ENCODE peak calls at places on chromosomes 2 and 18, in five cellular contexts. V, N, Y, C and R are unnamed samples.

GRCh38 chr2:143390185-143390584 is 261.0 kb downstream of the ARHGAP15 start:
- DNase-seq in Y (no peak), V (no peak), N (no peak), C (no peak), R (no peak)

GRCh38 chr2:213175673-213176247 is 24.3 kb upstream of the IKZF2 start:
- DNase-seq in V (no peak), C (no peak), Y (no peak), N (no peak), R (no peak)

GRCh38 chr2:127016329-127016728 is 90.6 kb downstream of the BIN1 start:
- DNase-seq in Y (no peak), V (no peak), C (no peak), N (no peak), R (no peak)

GRCh38 chr2:79292231-79292785 is 132.8 kb upstream of the REG3A start:
- DNase-seq in C (no peak), V (no peak), N (no peak), Y (no peak), R (no peak)

GRCh38 chr2:25305809-25306208 is 35.9 kb downstream of the DNMT3A start:
- DNase-seq in Y (no peak), V (no peak), C (no peak), N (no peak), R (no peak)

GRCh38 chr18:12839526-12840196 is 44.4 kb downstream of the PTPN2 start:
- DNase-seq in V (no peak), C (no peak), N (no peak), Y (no peak), R (no peak)

GRCh38 chr2:53945538-53945937 is 25.3 kb downstream of the PSME4 start:
- DNase-seq in Y (no peak), C (no peak), V (no peak), N (no peak), R (no peak)

GRCh38 chr2:63729831-63730230 is 111.9 kb upstream of the UGP2 start:
- DNase-seq in Y (no peak), N (no peak), V (no peak), C (no peak), R (no peak)

GRCh38 chr2:19711470-19712372 is 190.1 kb downstream of the TTC32 start:
- DNase-seq in C (peak; percentile 75), V (no peak), N (no peak), Y (peak; percentile 57), R (no peak)

GRCh38 chr18:3966246-3966984 is 488.7 kb downstream of the DLGAP1 start:
- DNase-seq in V (no peak), N (no peak), C (no peak), Y (no peak), R (no peak)

GRCh38 chr2:16437189-16437588 is 228.4 kb downstream of the CYRIA start:
- DNase-seq in N (no peak), Y (no peak), C (no peak), V (no peak), R (no peak)

GRCh38 chr2:65056990-65057375 is 767 bp downstream of the CEP68 start:
- DNase-seq in C (no peak), Y (no peak), V (no peak), N (no peak), R (no peak)

GRCh38 chr2:240211598-240212424 is 71.4 kb upstream of the OTOS start:
- DNase-seq in V (no peak), Y (no peak), N (no peak), C (peak; percentile 57), R (no peak)

GRCh38 chr18:470661-471501 is 29.6 kb downstream of the COLEC12 start:
- DNase-seq in N (no peak), Y (no peak), C (no peak), V (no peak), R (no peak)

GRCh38 chr2:230295192-230295591 is 31.8 kb upstream of the SP140L start:
- DNase-seq in C (no peak), V (no peak), N (no peak), Y (no peak), R (no peak)

GRCh38 chr2:208134928-208135586 is 5.4 kb upstream of the CRYGC start:
- DNase-seq in C (no peak), V (no peak), Y (no peak), N (no peak), R (no peak)

GRCh38 chr2:146944601-146945000 is 900.2 kb upstream of the ACVR2A start:
- DNase-seq in C (no peak), V (no peak), N (no peak), Y (no peak), R (no peak)

GRCh38 chr2:120861576-120862191 is 126.0 kb downstream of the GLI2 start:
- DNase-seq in C (peak; percentile 39), V (no peak), Y (no peak), N (no peak), R (no peak)

GRCh38 chr2:68807821-68808266 is 63.4 kb downstream of the BMP10 start:
- DNase-seq in C (peak; percentile 76), V (no peak), N (no peak), Y (peak; percentile 76), R (peak; percentile 88)

GRCh38 chr2:160651416-160652200 is 158.0 kb upstream of the RBMS1 start:
- DNase-seq in C (no peak), N (no peak), V (no peak), Y (no peak), R (no peak)

GRCh38 chr2:222281495-222281894 is 17.3 kb downstream of the PAX3 start:
- DNase-seq in V (no peak), N (no peak), Y (no peak), C (no peak), R (no peak)

GRCh38 chr2:21559354-21559753 is 435.6 kb downstream of the TDRD15 start:
- DNase-seq in V (no peak), C (no peak), Y (no peak), N (no peak), R (no peak)

GRCh38 chr2:132372276-132372675 is 44.3 kb upstream of the GPR39 start:
- DNase-seq in N (no peak), Y (no peak), V (no peak), C (no peak), R (no peak)

GRCh38 chr2:241895732-241896641 is 26.5 kb downstream of the RTP5 start:
- DNase-seq in Y (peak; percentile 40), V (peak; percentile 27), C (peak; percentile 74), N (no peak), R (peak; percentile 62)

GRCh38 chr2:241047253-241048010 is 49.0 kb downstream of the SNED1 start:
- DNase-seq in Y (peak; percentile 2), N (no peak), C (no peak), V (no peak), R (no peak)

GRCh38 chr2:136205615-136206014 is 87.7 kb upstream of the CXCR4 start:
- DNase-seq in C (no peak), N (no peak), V (no peak), Y (no peak), R (no peak)

GRCh38 chr2:222598611-222599010 is 57.3 kb downstream of the FARSB start:
- DNase-seq in Y (no peak), N (no peak), V (no peak), C (no peak), R (no peak)

GRCh38 chr2:232315049-232315922 is 63.3 kb upstream of the ALPP start:
- DNase-seq in C (peak; percentile 80), V (peak; percentile 52), Y (peak; percentile 79), N (no peak), R (peak; percentile 72)

DNA sequence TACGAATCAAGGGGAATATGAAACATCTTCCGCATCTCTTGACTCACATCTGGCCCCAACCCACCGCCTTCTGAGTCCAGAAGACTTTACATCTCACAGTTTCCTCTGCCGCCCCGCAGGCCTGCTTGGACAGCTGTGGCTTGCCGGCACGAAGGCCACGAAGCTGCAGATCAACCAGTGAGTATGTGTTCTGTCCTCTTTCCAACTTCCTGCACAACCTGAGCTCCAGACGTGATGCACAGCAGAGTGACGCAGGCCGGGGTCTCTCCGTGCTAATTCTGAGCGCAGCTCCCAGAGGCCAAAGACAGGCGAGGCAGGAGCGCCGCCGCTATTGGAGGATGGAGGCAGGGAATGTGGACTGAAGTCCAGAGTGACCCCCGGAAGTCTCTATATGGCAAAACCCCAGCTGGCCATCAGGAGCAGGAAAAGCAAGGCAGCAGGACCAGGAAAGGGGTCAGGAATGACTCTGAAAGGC is 93.5 kb downstream of the ZCCHC2 start:
- DNase-seq in N (no peak), Y (no peak), C (no peak), V (no peak), R (no peak)
- TF ChIP-seq POLR2AphosphoS5 in N (no peak), Y (no peak), C (no peak), V (peak; percentile 5), R (no peak)

DNA sequence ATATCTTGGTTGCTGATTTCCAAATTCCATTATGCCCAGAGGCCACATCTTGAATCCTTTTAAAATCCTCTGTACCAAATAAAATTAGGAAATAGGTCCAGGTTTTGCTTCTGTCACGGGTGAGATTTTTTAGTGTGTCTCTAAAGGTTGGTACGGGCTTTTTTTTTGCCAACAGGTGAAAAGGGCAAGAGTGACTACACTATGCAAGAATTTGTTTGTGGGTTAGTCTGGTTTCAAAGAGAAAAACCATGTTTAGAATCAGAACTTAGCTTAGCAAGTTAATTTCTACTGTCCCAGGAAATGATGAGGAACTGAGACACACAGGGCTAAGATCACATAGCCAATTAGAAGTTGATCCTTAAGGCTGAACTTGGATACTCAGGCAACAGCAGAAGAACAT is 41.7 kb downstream of the POLR1A start:
- DNase-seq in C (no peak), N (no peak), V (no peak), Y (no peak), R (no peak)
- H3K27ac ChIP-seq in C (no peak overlapping the region), N (no peak overlapping the region), V (no peak overlapping the region), Y (no peak overlapping the region), R (no peak overlapping the region)

GRCh38 chr2:47323822-47324171 is 79.2 kb upstream of the MSH2 start:
- DNase-seq in N (no peak), Y (no peak), V (no peak), C (no peak), R (no peak)

GRCh38 chr2:47321411-47322031 is 81.4 kb upstream of the MSH2 start:
- DNase-seq in V (no peak), Y (no peak), C (no peak), N (no peak), R (no peak)

GRCh38 chr2:47321006-47321405 is 82.0 kb upstream of the MSH2 start:
- DNase-seq in Y (no peak), V (no peak), N (no peak), C (no peak), R (no peak)

DNA sequence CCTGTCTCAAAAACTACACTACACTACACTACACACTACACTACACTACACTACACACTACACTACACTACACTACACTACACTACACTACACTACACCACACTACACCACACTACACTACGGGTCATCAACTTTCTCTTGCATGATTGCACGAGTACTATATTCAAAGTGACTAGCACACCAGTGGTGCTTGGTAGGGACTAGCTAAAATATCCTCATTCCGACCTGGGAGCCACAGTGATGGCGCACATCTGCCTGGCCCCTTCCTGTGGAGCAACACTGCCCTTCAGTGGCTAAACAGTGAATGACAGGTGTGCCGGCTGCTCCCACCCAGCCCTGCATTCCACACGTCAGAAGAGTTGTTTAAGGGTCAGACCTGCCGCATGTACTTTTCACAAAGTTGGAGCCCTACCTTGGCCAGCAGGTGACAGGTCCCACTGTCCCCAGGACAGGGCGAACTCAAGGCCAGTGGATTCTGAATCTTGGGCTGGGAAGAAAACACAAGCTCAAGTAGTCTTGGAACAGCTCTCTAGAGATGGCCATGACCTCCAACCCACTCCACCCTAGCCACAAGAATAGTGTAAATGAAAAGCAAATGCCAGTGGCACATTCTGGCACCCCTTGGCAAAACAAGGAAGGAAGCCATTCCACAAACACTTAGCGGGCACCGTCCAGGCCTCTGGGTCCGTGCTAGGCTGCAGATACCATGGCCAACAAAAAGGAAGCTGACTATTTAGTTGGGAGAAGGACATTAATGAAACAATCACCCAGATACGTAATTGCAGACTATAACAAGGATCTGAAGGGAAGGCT is 79.7 kb upstream of the MSH2 start:
- DNase-seq in N (peak; percentile 86), Y (peak; percentile 67), V (peak; percentile 73), C (peak; percentile 75), R (peak; percentile 54)
- TF ChIP-seq POLR2AphosphoS5 in N (no peak), Y (peak; percentile 62), V (peak; percentile 78), C (no peak), R (peak; percentile 57)

GRCh38 chr2:96073170-96073775 is 38.6 kb upstream of the GPAT2 start:
- DNase-seq in N (no peak), Y (no peak), C (no peak), V (no peak), R (no peak)
- H3K27ac ChIP-seq in N (no peak overlapping the region), Y (no peak overlapping the region), C (no peak overlapping the region), V (no peak overlapping the region), R (no peak overlapping the region)